ENCODE peak calls at places on chromosome 1, in six cellular contexts. One of them, this sample, is unnamed.

GRCh38 chr1:147079400-147080012 is 92.8 kb downstream of the PRKAB2 start:
- DNase-seq in SK-N-SH: peak
- DNase-seq in K562: no peak
- DNase-seq in GM12878: no peak
- DNase-seq in A549: no peak
- DNase-seq in HepG2: no peak
- DNase-seq in this sample: no peak

GRCh38 chr1:7006996-7007871 is 222.0 kb downstream of the CAMTA1 start:
- DNase-seq in SK-N-SH: no peak
- DNase-seq in K562: no peak
- DNase-seq in GM12878: no peak
- DNase-seq in A549: no peak
- DNase-seq in HepG2: no peak
- DNase-seq in this sample: no peak

GRCh38 chr1:194024659-194025058 is 838.2 kb upstream of the B3GALT2 start:
- DNase-seq in SK-N-SH: no peak
- DNase-seq in K562: no peak
- DNase-seq in GM12878: no peak
- DNase-seq in A549: no peak
- DNase-seq in HepG2: no peak
- DNase-seq in this sample: peak

GRCh38 chr1:37753473-37754321 is 11.2 kb downstream of the EPHA10 start:
- DNase-seq in SK-N-SH: peak
- DNase-seq in K562: no peak
- DNase-seq in GM12878: no peak
- DNase-seq in A549: no peak
- DNase-seq in HepG2: no peak
- DNase-seq in this sample: no peak

GRCh38 chr1:154176341-154176740 is 15.6 kb downstream of the TPM3 start:
- DNase-seq in SK-N-SH: no peak
- DNase-seq in K562: no peak
- DNase-seq in GM12878: no peak
- DNase-seq in A549: no peak
- DNase-seq in HepG2: no peak
- DNase-seq in this sample: peak

GRCh38 chr1:168202941-168203654 is 22.7 kb upstream of the SFT2D2 start:
- DNase-seq in SK-N-SH: no peak
- DNase-seq in K562: no peak
- DNase-seq in GM12878: no peak
- DNase-seq in A549: no peak
- DNase-seq in HepG2: peak
- DNase-seq in this sample: peak

GRCh38 chr1:41498391-41498790 is 13.9 kb upstream of the EDN2 start:
- DNase-seq in SK-N-SH: no peak
- DNase-seq in K562: no peak
- DNase-seq in GM12878: no peak
- DNase-seq in A549: no peak
- DNase-seq in HepG2: no peak
- DNase-seq in this sample: no peak

GRCh38 chr1:176567190-176567794 is 104.3 kb downstream of the PAPPA2 start:
- DNase-seq in SK-N-SH: no peak
- DNase-seq in K562: no peak
- DNase-seq in GM12878: no peak
- DNase-seq in A549: no peak
- DNase-seq in HepG2: no peak
- DNase-seq in this sample: peak

GRCh38 chr1:21594935-21595897 is 73.9 kb downstream of the RAP1GAP start:
- DNase-seq in SK-N-SH: peak
- DNase-seq in K562: peak
- DNase-seq in GM12878: no peak
- DNase-seq in A549: peak
- DNase-seq in HepG2: peak
- DNase-seq in this sample: peak

GRCh38 chr1:205915354-205915990 is 27.8 kb downstream of the SLC26A9 start:
- DNase-seq in SK-N-SH: no peak
- DNase-seq in K562: no peak
- DNase-seq in GM12878: no peak
- DNase-seq in A549: no peak
- DNase-seq in HepG2: no peak
- DNase-seq in this sample: no peak

GRCh38 chr1:233172201-233172600 is 123.3 kb downstream of the PCNX2 start:
- DNase-seq in SK-N-SH: no peak
- DNase-seq in K562: peak
- DNase-seq in GM12878: no peak
- DNase-seq in A549: no peak
- DNase-seq in HepG2: peak
- DNase-seq in this sample: peak

GRCh38 chr1:195761102-195761501 is 847.1 kb downstream of the KCNT2 start:
- DNase-seq in SK-N-SH: no peak
- DNase-seq in K562: no peak
- DNase-seq in GM12878: no peak
- DNase-seq in A549: no peak
- DNase-seq in HepG2: no peak
- DNase-seq in this sample: no peak

GRCh38 chr1:10897981-10898728 is 101.7 kb upstream of the CASZ1 start:
- DNase-seq in SK-N-SH: no peak
- DNase-seq in K562: no peak
- DNase-seq in GM12878: no peak
- DNase-seq in A549: no peak
- DNase-seq in HepG2: no peak
- DNase-seq in this sample: no peak

GRCh38 chr1:215987092-215987855 is 420.2 kb downstream of the KCTD3 start:
- DNase-seq in SK-N-SH: no peak
- DNase-seq in K562: no peak
- DNase-seq in GM12878: no peak
- DNase-seq in A549: no peak
- DNase-seq in HepG2: peak
- DNase-seq in this sample: peak

GRCh38 chr1:145849356-145850165 is 4.1 kb downstream of the NUDT17 start:
- DNase-seq in SK-N-SH: peak
- DNase-seq in K562: peak
- DNase-seq in GM12878: no peak
- DNase-seq in A549: no peak
- DNase-seq in HepG2: no peak
- DNase-seq in this sample: peak

GRCh38 chr1:218985424-218985823 is 188.3 kb upstream of the LYPLAL1 start:
- DNase-seq in SK-N-SH: no peak
- DNase-seq in K562: no peak
- DNase-seq in GM12878: no peak
- DNase-seq in A549: no peak
- DNase-seq in HepG2: no peak
- DNase-seq in this sample: no peak

GRCh38 chr1:108050134-108050533 is 85.2 kb upstream of the VAV3 start:
- DNase-seq in SK-N-SH: no peak
- DNase-seq in K562: no peak
- DNase-seq in GM12878: no peak
- DNase-seq in A549: no peak
- DNase-seq in HepG2: no peak
- DNase-seq in this sample: no peak

GRCh38 chr1:207827488-207827830 is 75.6 kb downstream of the CD46 start:
- DNase-seq in SK-N-SH: no peak
- DNase-seq in K562: no peak
- DNase-seq in GM12878: no peak
- DNase-seq in A549: no peak
- DNase-seq in HepG2: no peak
- DNase-seq in this sample: no peak

GRCh38 chr1:35326228-35326627 is 57.7 kb downstream of the ZMYM4 start:
- DNase-seq in SK-N-SH: no peak
- DNase-seq in K562: no peak
- DNase-seq in GM12878: no peak
- DNase-seq in A549: no peak
- DNase-seq in HepG2: no peak
- DNase-seq in this sample: no peak

GRCh38 chr1:163395767-163396166 is 74.0 kb downstream of the NUF2 start:
- DNase-seq in SK-N-SH: no peak
- DNase-seq in K562: no peak
- DNase-seq in GM12878: no peak
- DNase-seq in A549: no peak
- DNase-seq in HepG2: no peak
- DNase-seq in this sample: no peak

GRCh38 chr1:64553285-64553684 is 83.4 kb downstream of the CACHD1 start:
- DNase-seq in SK-N-SH: no peak
- DNase-seq in K562: peak
- DNase-seq in GM12878: no peak
- DNase-seq in A549: no peak
- DNase-seq in HepG2: peak
- DNase-seq in this sample: no peak

GRCh38 chr1:61448934-61449368 is 276.0 kb downstream of the TM2D1 start:
- DNase-seq in SK-N-SH: no peak
- DNase-seq in K562: no peak
- DNase-seq in GM12878: no peak
- DNase-seq in A549: no peak
- DNase-seq in HepG2: no peak
- DNase-seq in this sample: no peak

DNA sequence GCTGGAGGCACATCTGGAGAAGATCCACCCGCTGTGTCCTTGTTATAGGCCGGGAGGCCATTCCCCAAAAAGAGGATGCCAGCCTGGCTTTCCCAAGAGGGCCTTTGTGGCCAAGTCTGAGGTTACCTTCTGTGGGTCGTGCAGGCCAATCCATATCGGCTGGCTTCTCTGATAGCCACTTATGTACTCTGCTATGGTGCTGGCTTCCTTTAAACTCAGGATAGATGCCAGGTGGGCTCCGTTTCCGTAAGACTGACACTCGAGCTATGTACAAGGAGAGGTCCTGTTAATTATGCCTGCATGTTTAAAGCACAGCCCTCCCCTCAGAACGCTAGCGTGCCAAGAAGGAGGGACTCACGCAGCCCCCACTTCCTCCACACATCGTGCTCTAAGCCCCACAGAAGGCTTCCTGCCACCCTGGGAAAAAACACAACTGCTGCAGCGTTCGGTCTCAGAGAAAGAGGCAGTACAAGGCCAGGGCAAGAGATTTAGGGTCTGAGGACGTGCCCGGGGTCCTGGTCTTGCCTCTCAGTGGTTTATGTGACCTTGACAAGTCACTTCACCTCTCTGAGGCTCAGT is 11.6 kb downstream of the REG4 start:
- DNase-seq in SK-N-SH: no peak
- DNase-seq in K562: no peak
- DNase-seq in GM12878: no peak
- DNase-seq in A549: no peak
- DNase-seq in HepG2: no peak
- DNase-seq in this sample: no peak
- TF ChIP-seq SMC3 in SK-N-SH: no peak
- TF ChIP-seq SMC3 in K562: no peak
- TF ChIP-seq SMC3 in GM12878: no peak
- TF ChIP-seq SMC3 in A549: no peak
- TF ChIP-seq SMC3 in HepG2: no peak
- TF ChIP-seq SMC3 in this sample: no peak

GRCh38 chr1:94165843-94166242 is 44.9 kb upstream of the ABCA4 start:
- DNase-seq in SK-N-SH: no peak
- DNase-seq in K562: no peak
- DNase-seq in GM12878: no peak
- DNase-seq in A549: no peak
- DNase-seq in HepG2: no peak
- DNase-seq in this sample: no peak

GRCh38 chr1:94169126-94169525 is 48.2 kb upstream of the ABCA4 start:
- DNase-seq in SK-N-SH: no peak
- DNase-seq in K562: no peak
- DNase-seq in GM12878: no peak
- DNase-seq in A549: no peak
- DNase-seq in HepG2: no peak
- DNase-seq in this sample: no peak
- TF ChIP-seq USF2 in SK-N-SH: no peak
- TF ChIP-seq USF2 in K562: no peak
- TF ChIP-seq USF2 in GM12878: no peak
- TF ChIP-seq USF2 in A549: no peak
- TF ChIP-seq USF2 in HepG2: no peak
- TF ChIP-seq USF2 in this sample: no peak

GRCh38 chr1:20355828-20356735 is 65.4 kb downstream of the VWA5B1 start:
- DNase-seq in SK-N-SH: no peak
- DNase-seq in K562: no peak
- DNase-seq in GM12878: no peak
- DNase-seq in A549: no peak
- DNase-seq in HepG2: no peak
- DNase-seq in this sample: no peak
- TF ChIP-seq SMC3 in SK-N-SH: no peak
- TF ChIP-seq SMC3 in K562: no peak
- TF ChIP-seq SMC3 in GM12878: no peak
- TF ChIP-seq SMC3 in A549: no peak
- TF ChIP-seq SMC3 in HepG2: no peak
- TF ChIP-seq SMC3 in this sample: no peak

DNA sequence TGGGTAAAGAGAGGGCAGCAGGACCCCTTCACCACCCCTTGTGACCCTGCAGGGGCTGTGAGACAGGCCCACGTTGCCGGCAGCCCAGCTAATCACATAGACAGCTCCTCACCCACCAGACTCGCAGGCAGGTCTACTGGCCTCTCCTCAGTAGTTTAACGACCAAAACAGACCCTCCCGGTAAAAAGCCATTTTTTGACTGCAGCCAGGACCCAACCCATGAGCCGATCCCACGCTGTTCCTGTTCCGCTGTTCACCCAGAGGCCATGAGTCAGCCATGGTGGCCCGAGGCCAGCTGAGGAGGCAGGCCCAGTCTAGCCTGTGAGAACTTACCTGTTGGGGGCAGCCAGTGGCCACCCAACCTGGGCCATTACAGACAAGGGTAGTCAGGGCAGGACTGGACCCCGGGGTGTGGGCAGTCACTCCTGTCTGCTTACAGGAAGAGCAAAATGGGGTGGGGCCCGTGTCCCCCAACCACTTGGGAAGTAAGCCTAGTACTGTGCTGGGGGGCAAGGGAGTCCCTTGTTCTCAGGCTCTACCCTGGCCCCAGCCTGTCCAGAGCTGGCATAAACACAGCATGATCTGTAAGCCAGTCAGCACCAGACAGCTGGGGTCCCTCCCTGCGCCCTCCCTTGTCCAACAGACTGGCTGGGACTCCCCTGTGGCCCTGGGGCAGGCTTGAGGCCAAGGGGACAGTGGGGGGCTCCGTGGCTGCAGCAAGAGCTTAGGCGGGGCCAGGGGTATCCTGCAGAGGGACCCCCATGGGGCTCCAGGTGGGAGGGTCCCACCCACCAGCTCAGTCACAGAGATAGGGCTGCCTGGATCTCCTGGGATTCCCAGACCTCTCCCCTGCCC is 61.9 kb downstream of the WNT9A start:
- DNase-seq in SK-N-SH: peak
- DNase-seq in K562: peak
- DNase-seq in GM12878: no peak
- DNase-seq in A549: peak
- DNase-seq in HepG2: no peak
- DNase-seq in this sample: peak
- TF ChIP-seq USF2 in SK-N-SH: no peak
- TF ChIP-seq USF2 in K562: no peak
- TF ChIP-seq USF2 in GM12878: no peak
- TF ChIP-seq USF2 in A549: no peak
- TF ChIP-seq USF2 in HepG2: no peak
- TF ChIP-seq USF2 in this sample: no peak

DNA sequence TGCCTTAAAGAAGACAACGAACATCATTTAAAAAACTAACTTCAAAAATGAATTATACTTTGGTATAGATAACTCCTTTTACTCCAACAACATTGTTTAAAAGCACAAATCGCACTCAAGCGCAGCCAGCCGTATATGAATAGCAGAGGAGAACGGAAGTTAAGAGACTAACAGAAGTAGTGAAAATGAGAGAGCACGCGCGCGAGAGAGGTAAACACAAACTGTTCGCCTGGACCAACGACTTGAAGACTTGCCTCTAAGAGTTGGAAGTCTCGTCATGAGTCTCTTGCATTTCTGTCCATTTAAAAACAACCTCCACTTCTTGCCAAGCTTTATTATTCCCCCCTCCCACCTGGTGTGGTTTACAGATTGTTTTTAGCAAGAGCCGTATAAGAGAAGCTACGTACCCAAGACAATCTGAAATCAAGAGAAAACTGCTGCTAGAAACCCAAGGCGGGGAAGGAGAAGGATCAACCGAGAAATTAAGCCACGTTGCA is 479 bp downstream of the SELENOF start:
- DNase-seq in SK-N-SH: no peak
- DNase-seq in K562: peak
- DNase-seq in GM12878: peak
- DNase-seq in A549: no peak
- DNase-seq in HepG2: peak
- DNase-seq in this sample: peak
- TF ChIP-seq SMC3 in SK-N-SH: no peak
- TF ChIP-seq SMC3 in K562: no peak
- TF ChIP-seq SMC3 in GM12878: no peak
- TF ChIP-seq SMC3 in A549: no peak
- TF ChIP-seq SMC3 in HepG2: no peak
- TF ChIP-seq SMC3 in this sample: no peak